ENCODE peak calls at places on chromosomes 4 and X, in four cellular contexts. U is SK-N-SH, X is GM12878, S is HepG2. R is an unnamed sample.

GRCh38 chr4:158673633-158674032 is 1.5 kb downstream of the ETFDH start:
- DNase-seq in S (no peak), X (no peak), U (no peak), R (no peak)

GRCh38 chr4:38368612-38369011 is 295.4 kb upstream of the KLF3 start:
- DNase-seq in S (no peak), U (no peak), X (no peak), R (no peak)

GRCh38 chrX:118603981-118604380 is 108.4 kb downstream of the DOCK11 start:
- DNase-seq in S (peak), U (peak), X (peak), R (peak)

GRCh38 chr4:151029537-151029936 is 14.5 kb upstream of the LRBA start:
- DNase-seq in X (no peak), S (no peak), U (no peak), R (no peak)

GRCh38 chr4:143375326-143376073 is 38.8 kb downstream of the GAB1 start:
- DNase-seq in S (peak), X (no peak), U (peak), R (peak)

GRCh38 chrX:17719651-17720050 is 17.6 kb upstream of the SCML1 start:
- DNase-seq in U (no peak), S (no peak), X (no peak), R (no peak)

GRCh38 chr4:173014113-173014558 is 154.5 kb upstream of the GALNT7 start:
- DNase-seq in S (no peak), U (peak), X (no peak), R (peak)

GRCh38 chr4:80265571-80266266 is 745 bp upstream of the FGF5 start:
- DNase-seq in X (no peak), U (peak), S (no peak), R (no peak)

GRCh38 chrX:42567268-42567667 is 210.7 kb downstream of the PPP1R2C start:
- DNase-seq in S (no peak), X (no peak), U (no peak), R (no peak)

GRCh38 chr4:40838742-40839141 is 89.0 kb downstream of the NSUN7 start:
- DNase-seq in S (no peak), U (no peak), X (no peak), R (no peak)

GRCh38 chrX:8358302-8358701 is 106.3 kb upstream of the VCX3B start:
- DNase-seq in X (no peak), U (no peak), S (no peak), R (no peak)
- TF ChIP-seq PBX3 in X (no peak), U (no peak), S (no peak), R (no peak)

GRCh38 chrX:68234171-68234910 is 199.0 kb downstream of the OPHN1 start:
- DNase-seq in U (no peak), S (no peak), X (no peak), R (no peak)

GRCh38 chrX:68232206-68232605 is 201.1 kb downstream of the OPHN1 start:
- DNase-seq in S (no peak), U (no peak), X (no peak), R (no peak)
- TF ChIP-seq PBX3 in S (no peak), U (no peak), X (no peak), R (no peak)

DNA sequence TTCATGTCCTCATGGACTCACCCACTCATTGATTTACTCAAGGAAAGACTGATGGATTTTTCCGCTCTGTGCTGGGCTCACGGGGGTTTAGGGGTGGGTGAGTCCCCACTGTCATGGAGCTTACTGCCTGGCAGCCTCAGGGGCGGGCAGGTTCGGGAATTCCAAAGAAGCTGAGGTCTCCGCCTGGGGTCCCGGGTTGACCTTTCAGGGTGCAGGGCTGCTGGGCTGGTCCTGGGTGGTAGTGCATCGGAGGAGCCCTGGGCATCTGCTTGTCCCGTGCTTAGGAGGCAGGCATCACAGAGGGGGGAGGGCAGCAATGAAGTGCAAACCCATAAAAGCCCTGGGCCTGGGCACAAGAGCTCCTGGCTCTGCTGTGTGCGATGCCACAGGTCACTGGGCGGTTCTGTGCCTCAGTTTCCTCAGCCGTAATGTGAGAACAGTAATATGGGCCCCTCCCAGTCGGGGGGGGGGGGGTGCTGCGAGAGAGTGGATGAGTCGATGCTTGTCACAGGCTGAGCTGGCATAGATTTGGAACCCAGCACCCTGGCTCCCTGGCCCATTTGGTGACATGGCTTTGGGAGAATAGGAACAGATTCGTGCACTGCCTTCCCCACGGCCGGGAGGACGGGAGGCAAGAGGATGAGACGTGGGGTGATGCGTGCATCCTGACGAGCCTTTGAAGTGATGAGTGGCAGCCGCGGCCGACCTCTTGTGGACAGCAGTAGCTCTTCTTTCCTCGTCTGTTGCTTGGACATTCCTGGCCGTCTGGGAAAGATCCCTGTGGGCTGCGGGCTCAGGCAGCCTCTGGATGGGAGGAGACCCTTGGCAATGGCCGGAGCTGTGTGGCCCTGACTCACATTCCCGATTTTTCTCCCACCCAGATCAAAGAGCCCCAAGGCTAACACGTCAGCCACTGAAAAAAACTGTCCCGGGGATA is 42.0 kb downstream of the PSAPL1 start:
- DNase-seq in U (peak), S (no peak), X (no peak), R (no peak)
- TF ChIP-seq PBX3 in U (no peak), S (no peak), X (no peak), R (no peak)

GRCh38 chr4:128107766-128108165 is 46.7 kb downstream of the LARP1B start:
- DNase-seq in U (no peak), X (no peak), S (no peak), R (no peak)
- TF ChIP-seq PBX3 in U (peak), X (no peak), S (no peak), R (no peak)

R was measured in A549.